ENCODE peak calls at places on chromosomes 1 and 21, in ten cellular contexts. Q is CD4-positive, alpha-beta memory T cell; L is astrocyte; B is CD8-positive, alpha-beta T cell; T is tibial artery; W is HepG2; U is breast epithelium; R is PC-3; P is aorta; K is suprapubic skin. I is an unnamed sample.

GRCh38 chr21:46621457-46622182 is 13.9 kb upstream of the PRMT2 start:
- DNase-seq in K (no peak), W (peak; percentile 85), Q (peak; percentile 29), U (peak; percentile 73), T (no peak), L (no peak), P (no peak), R (no peak), B (no peak), I (no peak)

GRCh38 chr1:38817958-38818705 is 41.4 kb downstream of the RRAGC start:
- DNase-seq in L (no peak), Q (peak; percentile 13), W (no peak), B (peak; percentile 21), R (no peak), K (no peak), P (no peak), T (no peak), U (no peak), I (no peak)

GRCh38 chr21:33078907-33079582 is 9.1 kb downstream of the OLIG1 start:
- DNase-seq in W (peak; percentile 17), L (peak; percentile 80), R (peak; percentile 86), U (peak; percentile 66), K (no peak), Q (no peak), P (no peak), B (no peak), T (no peak), I (no peak)

GRCh38 chr1:53525595-53525994 is 66.4 kb downstream of the DMRTB1 start:
- DNase-seq in P (no peak), T (no peak), R (no peak), U (no peak), B (no peak), Q (no peak), W (no peak), K (no peak), L (no peak), I (no peak)

GRCh38 chr1:59595774-59596173 is 219.0 kb upstream of the HOOK1 start:
- DNase-seq in T (no peak), R (peak; percentile 67), U (no peak), B (no peak), P (no peak), L (peak; percentile 39), W (no peak), Q (no peak), K (no peak), I (no peak)

GRCh38 chr1:207698822-207699483 is 52.9 kb upstream of the CD46 start:
- DNase-seq in T (no peak), Q (peak; percentile 8), U (no peak), R (peak; percentile 93), K (no peak), P (no peak), B (peak; percentile 5), W (peak; percentile 44), L (peak; percentile 27), I (peak; percentile 54)

GRCh38 chr1:40774266-40774998 is 9.2 kb upstream of the KCNQ4 start:
- DNase-seq in W (peak; percentile 36), R (peak; percentile 67), K (no peak), L (no peak), P (no peak), Q (peak; percentile 48), T (no peak), U (no peak), B (peak; percentile 56), I (peak; percentile 63)

GRCh38 chr1:205183676-205184335 is 27.7 kb downstream of the DSTYK start:
- DNase-seq in R (no peak), Q (no peak), U (no peak), L (peak; percentile 66), B (no peak), W (no peak), T (no peak), P (no peak), K (no peak), I (no peak)

GRCh38 chr1:205071028-205071409 is 13.2 kb downstream of the TMEM81 start:
- DNase-seq in Q (no peak), B (no peak), K (no peak), U (no peak), T (no peak), W (no peak), L (no peak), P (no peak), R (no peak), I (no peak)

GRCh38 chr1:175471039-175471800 is 272.2 kb downstream of the TNR start:
- DNase-seq in B (no peak), T (no peak), W (no peak), P (no peak), R (peak; percentile 34), L (peak; percentile 77), U (no peak), K (no peak), Q (no peak), I (no peak)

GRCh38 chr1:30242722-30243465 is 480.5 kb downstream of the MATN1 start:
- DNase-seq in Q (no peak), W (no peak), U (no peak), L (no peak), R (no peak), P (no peak), K (no peak), T (no peak), B (no peak), I (no peak)

GRCh38 chr21:27569831-27570230 is 602.9 kb upstream of the ADAMTS5 start:
- DNase-seq in T (no peak), U (no peak), B (no peak), P (no peak), K (no peak), L (no peak), W (no peak), Q (no peak), R (no peak), I (no peak)

GRCh38 chr1:44713321-44713781 is 17.6 kb downstream of the RNU5D-1 start:
- DNase-seq in P (no peak), T (no peak), U (no peak), B (no peak), Q (no peak), W (no peak), K (no peak), L (no peak), R (peak; percentile 71), I (no peak)

GRCh38 chr1:177871633-177872562 is 98.0 kb downstream of the SEC16B start:
- DNase-seq in T (no peak), Q (no peak), W (no peak), L (no peak), K (no peak), R (no peak), P (no peak), U (no peak), B (no peak), I (no peak)

DNA sequence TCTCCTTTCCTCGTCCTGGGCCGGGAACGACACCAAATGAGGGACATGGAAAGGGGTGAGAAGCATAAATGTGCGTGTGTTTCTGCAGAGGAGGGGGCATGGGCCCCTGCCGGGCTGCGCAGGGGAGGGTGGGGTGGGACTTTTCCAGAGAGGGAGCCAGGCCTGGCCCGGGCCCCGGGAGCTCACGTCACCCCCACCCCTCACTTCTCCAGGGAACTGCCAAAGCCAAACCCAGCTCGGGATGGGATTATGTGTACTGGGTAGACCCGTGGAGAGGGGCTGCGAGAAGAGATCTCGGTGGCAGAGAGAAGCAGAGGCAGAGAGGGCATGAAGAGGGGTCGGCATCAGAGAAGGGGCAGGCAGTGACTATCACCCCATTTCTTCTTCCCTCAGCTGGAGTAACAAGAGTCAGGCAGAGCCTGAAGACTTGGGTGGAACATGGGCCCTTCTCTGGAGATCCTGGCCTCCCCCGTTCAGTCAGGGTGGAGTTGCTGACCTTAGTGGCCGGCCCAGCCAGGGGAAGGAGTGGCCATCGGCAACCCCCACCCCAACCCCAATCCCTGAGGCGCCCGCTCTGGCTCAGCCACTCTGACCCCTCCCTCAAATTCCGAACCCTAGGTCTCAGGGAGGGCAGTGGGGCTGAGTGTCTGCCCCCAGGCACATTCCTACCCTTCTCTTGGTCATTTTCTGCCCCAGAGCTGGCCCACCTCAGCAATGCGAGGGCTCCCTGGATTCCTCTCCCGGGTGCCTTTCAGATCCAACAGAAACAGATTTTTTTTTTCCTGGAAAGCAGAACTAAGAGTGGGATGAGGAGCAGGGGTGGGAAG is 1.2 kb downstream of the ADAMTSL4 start:
- DNase-seq in K (no peak), L (no peak), Q (no peak), R (no peak), P (no peak), W (no peak), T (no peak), B (no peak), U (no peak), I (no peak)
- H3K4me3 ChIP-seq in K (peak overlapping the region; percentile 69), L (no peak overlapping the region), Q (no peak overlapping the region), R (no peak overlapping the region), P (peak overlapping the region; percentile 46), W (peak overlapping the region; percentile 83), T (peak overlapping the region; percentile 73), B (no peak overlapping the region), U (peak overlapping the region; percentile 62), I (no peak overlapping the region)

GRCh38 chr1:20355101-20355827 is 64.6 kb downstream of the VWA5B1 start:
- DNase-seq in K (no peak), U (no peak), T (no peak), W (no peak), R (no peak), P (no peak), B (no peak), Q (no peak), L (no peak), I (no peak)
- H3K4me1 ChIP-seq in K (peaks cover 40% of the 10 kb centered on the region), U (no peaks in the 10 kb centered on the region), T (peaks cover 17% of the 10 kb centered on the region), W (peaks cover 16% of the 10 kb centered on the region), R (peaks cover 38% of the 10 kb centered on the region), P (no peaks in the 10 kb centered on the region), B (no peaks in the 10 kb centered on the region), Q (no peaks in the 10 kb centered on the region), L (peaks cover 6% of the 10 kb centered on the region), I (peaks cover 4% of the 10 kb centered on the region)

GRCh38 chr1:198162091-198162767 is 5.4 kb downstream of the NEK7 start:
- DNase-seq in U (no peak), L (no peak), P (no peak), Q (no peak), T (no peak), W (peak; percentile 86), B (no peak), R (no peak), K (no peak), I (peak; percentile 68)
- H3K4me3 ChIP-seq in U (no peak overlapping the region), L (no peak overlapping the region), P (no peak overlapping the region), Q (no peak overlapping the region), T (no peak overlapping the region), W (peak overlapping the region; percentile 45), B (no peak overlapping the region), R (no peak overlapping the region), K (no peak overlapping the region), I (no peak overlapping the region)

GRCh38 chr1:12145616-12146342 is 21.0 kb upstream of the TNFRSF1B start:
- DNase-seq in T (no peak), P (no peak), L (no peak), K (no peak), W (no peak), R (no peak), U (no peak), Q (no peak), B (no peak), I (no peak)

GRCh38 chr1:12144236-12144635 is 22.6 kb upstream of the TNFRSF1B start:
- DNase-seq in B (no peak), K (no peak), L (no peak), W (no peak), P (no peak), T (no peak), R (no peak), U (no peak), Q (no peak), I (peak; percentile 76)

GRCh38 chr1:12143631-12144155 is 23.1 kb upstream of the TNFRSF1B start:
- DNase-seq in B (no peak), W (no peak), P (peak; percentile 92), K (peak; percentile 93), Q (no peak), R (peak; percentile 92), L (peak; percentile 95), U (peak; percentile 73), T (peak; percentile 93), I (peak; percentile 82)

GRCh38 chr1:12146343-12147112 is 20.3 kb upstream of the TNFRSF1B start:
- DNase-seq in T (no peak), L (no peak), Q (no peak), P (no peak), B (no peak), K (no peak), R (no peak), U (no peak), W (no peak), I (no peak)

GRCh38 chr1:12144969-12145368 is 21.8 kb upstream of the TNFRSF1B start:
- DNase-seq in U (no peak), R (no peak), P (no peak), Q (no peak), L (no peak), W (no peak), K (no peak), T (no peak), B (no peak), I (no peak)
- H3K4me1 ChIP-seq in U (peaks cover 6% of the 10 kb centered on the region), R (peaks cover 21% of the 10 kb centered on the region), P (no peaks in the 10 kb centered on the region), Q (peaks cover 75% of the 10 kb centered on the region), L (peaks cover 10% of the 10 kb centered on the region), W (peaks cover 43% of the 10 kb centered on the region), K (peaks cover 36% of the 10 kb centered on the region), T (peaks cover 10% of the 10 kb centered on the region), B (peaks cover 46% of the 10 kb centered on the region), I (peaks cover 33% of the 10 kb centered on the region)

I was measured in colonic mucosa.